ENCODE peak calls at places on chromosome 1, in four cellular contexts. One of them, this sample, is unnamed.

GRCh38 chr1:245978915-245979314 is 528.2 kb downstream of the SMYD3 start:
- DNase-seq in GM12878: no peak
- DNase-seq in K562: no peak
- DNase-seq in HepG2: no peak
- DNase-seq in this sample: no peak

GRCh38 chr1:103144681-103145080 is 36.4 kb upstream of the COL11A1 start:
- DNase-seq in GM12878: no peak
- DNase-seq in K562: no peak
- DNase-seq in HepG2: no peak
- DNase-seq in this sample: no peak

GRCh38 chr1:210915890-210916507 is 217.9 kb downstream of the KCNH1 start:
- DNase-seq in GM12878: no peak
- DNase-seq in K562: no peak
- DNase-seq in HepG2: no peak
- DNase-seq in this sample: no peak

GRCh38 chr1:30648408-30649000 is 74.9 kb downstream of the MATN1 start:
- DNase-seq in GM12878: no peak
- DNase-seq in K562: no peak
- DNase-seq in HepG2: no peak
- DNase-seq in this sample: no peak

GRCh38 chr1:2344744-2345296 is 46.5 kb downstream of the MORN1 start:
- DNase-seq in GM12878: no peak
- DNase-seq in K562: no peak
- DNase-seq in HepG2: no peak
- DNase-seq in this sample: no peak

GRCh38 chr1:90487040-90487439 is 230.1 kb downstream of the BARHL2 start:
- DNase-seq in GM12878: no peak
- DNase-seq in K562: no peak
- DNase-seq in HepG2: no peak
- DNase-seq in this sample: no peak

GRCh38 chr1:221773383-221773782 is 31.5 kb upstream of the DUSP10 start:
- DNase-seq in GM12878: no peak
- DNase-seq in K562: no peak
- DNase-seq in HepG2: no peak
- DNase-seq in this sample: no peak

GRCh38 chr1:248015801-248016200 is 2.3 kb downstream of the OR2L5 start:
- DNase-seq in GM12878: no peak
- DNase-seq in K562: no peak
- DNase-seq in HepG2: no peak
- DNase-seq in this sample: no peak

GRCh38 chr1:36934061-36934460 is 100.3 kb downstream of the GRIK3 start:
- DNase-seq in GM12878: no peak
- DNase-seq in K562: no peak
- DNase-seq in HepG2: no peak
- DNase-seq in this sample: no peak

GRCh38 chr1:228168563-228169270 is 3.1 kb downstream of the IBA57 start:
- DNase-seq in GM12878: no peak
- DNase-seq in K562: no peak
- DNase-seq in HepG2: no peak
- DNase-seq in this sample: no peak

GRCh38 chr1:9835758-9836631 is 12.2 kb upstream of the CLSTN1 start:
- DNase-seq in GM12878: no peak
- DNase-seq in K562: peak; percentile 12
- DNase-seq in HepG2: peak; percentile 42
- DNase-seq in this sample: no peak

GRCh38 chr1:209651148-209651547 is 1.1 kb downstream of the LAMB3 start:
- DNase-seq in GM12878: no peak
- DNase-seq in K562: peak; percentile 80
- DNase-seq in HepG2: no peak
- DNase-seq in this sample: peak; percentile 67

GRCh38 chr1:246139745-246140182 is 367.3 kb downstream of the SMYD3 start:
- DNase-seq in GM12878: no peak
- DNase-seq in K562: no peak
- DNase-seq in HepG2: peak; percentile 33
- DNase-seq in this sample: peak; percentile 92

GRCh38 chr1:90502194-90502593 is 214.9 kb downstream of the BARHL2 start:
- DNase-seq in GM12878: no peak
- DNase-seq in K562: no peak
- DNase-seq in HepG2: no peak
- DNase-seq in this sample: no peak

GRCh38 chr1:2962061-2962460 is 59.2 kb upstream of the ACTRT2 start:
- DNase-seq in GM12878: no peak
- DNase-seq in K562: no peak
- DNase-seq in HepG2: no peak
- DNase-seq in this sample: no peak

GRCh38 chr1:4631321-4631720 is 23.1 kb upstream of the AJAP1 start:
- DNase-seq in GM12878: no peak
- DNase-seq in K562: no peak
- DNase-seq in HepG2: no peak
- DNase-seq in this sample: no peak

GRCh38 chr1:112744019-112744578 is 29.0 kb upstream of the PPM1J start:
- DNase-seq in GM12878: no peak
- DNase-seq in K562: no peak
- DNase-seq in HepG2: no peak
- DNase-seq in this sample: no peak

GRCh38 chr1:113073457-113073950 is 506 bp downstream of the LRIG2 start:
- DNase-seq in GM12878: no peak
- DNase-seq in K562: peak; percentile 77
- DNase-seq in HepG2: peak; percentile 65
- DNase-seq in this sample: no peak

GRCh38 chr1:66412689-66413088 is 121.3 kb upstream of the SGIP1 start:
- DNase-seq in GM12878: no peak
- DNase-seq in K562: no peak
- DNase-seq in HepG2: no peak
- DNase-seq in this sample: no peak

GRCh38 chr1:27241677-27242076 is 7.2 kb downstream of the WDTC1 start:
- DNase-seq in GM12878: no peak
- DNase-seq in K562: no peak
- DNase-seq in HepG2: no peak
- DNase-seq in this sample: no peak

GRCh38 chr1:199646761-199647160 is 380.7 kb upstream of the NR5A2 start:
- DNase-seq in GM12878: no peak
- DNase-seq in K562: no peak
- DNase-seq in HepG2: peak; percentile 13
- DNase-seq in this sample: no peak

GRCh38 chr1:230867903-230868735 is at the start of gene C1orf198:
- DNase-seq in GM12878: no peak
- DNase-seq in K562: peak; percentile 92
- DNase-seq in HepG2: peak; percentile 32
- DNase-seq in this sample: no peak

GRCh38 chr1:116763116-116763786 is 9.0 kb downstream of the CD2 start:
- DNase-seq in GM12878: no peak
- DNase-seq in K562: peak; percentile 27
- DNase-seq in HepG2: no peak
- DNase-seq in this sample: no peak

GRCh38 chr1:27649306-27649635 is 14.3 kb upstream of the FGR start:
- DNase-seq in GM12878: no peak
- DNase-seq in K562: no peak
- DNase-seq in HepG2: no peak
- DNase-seq in this sample: no peak

GRCh38 chr1:23562138-23562819 is 3.0 kb upstream of the ID3 start:
- DNase-seq in GM12878: no peak
- DNase-seq in K562: peak; percentile 97
- DNase-seq in HepG2: peak; percentile 98
- DNase-seq in this sample: peak; percentile 90

GRCh38 chr1:15764890-15765289 is 6.3 kb downstream of the FBLIM1 start:
- DNase-seq in GM12878: no peak
- DNase-seq in K562: no peak
- DNase-seq in HepG2: no peak
- DNase-seq in this sample: no peak
- H2AFZ ChIP-seq in GM12878: no peak overlapping the region
- H2AFZ ChIP-seq in K562: no peak overlapping the region
- H2AFZ ChIP-seq in HepG2: no peak overlapping the region
- H2AFZ ChIP-seq in this sample: no peak overlapping the region

DNA sequence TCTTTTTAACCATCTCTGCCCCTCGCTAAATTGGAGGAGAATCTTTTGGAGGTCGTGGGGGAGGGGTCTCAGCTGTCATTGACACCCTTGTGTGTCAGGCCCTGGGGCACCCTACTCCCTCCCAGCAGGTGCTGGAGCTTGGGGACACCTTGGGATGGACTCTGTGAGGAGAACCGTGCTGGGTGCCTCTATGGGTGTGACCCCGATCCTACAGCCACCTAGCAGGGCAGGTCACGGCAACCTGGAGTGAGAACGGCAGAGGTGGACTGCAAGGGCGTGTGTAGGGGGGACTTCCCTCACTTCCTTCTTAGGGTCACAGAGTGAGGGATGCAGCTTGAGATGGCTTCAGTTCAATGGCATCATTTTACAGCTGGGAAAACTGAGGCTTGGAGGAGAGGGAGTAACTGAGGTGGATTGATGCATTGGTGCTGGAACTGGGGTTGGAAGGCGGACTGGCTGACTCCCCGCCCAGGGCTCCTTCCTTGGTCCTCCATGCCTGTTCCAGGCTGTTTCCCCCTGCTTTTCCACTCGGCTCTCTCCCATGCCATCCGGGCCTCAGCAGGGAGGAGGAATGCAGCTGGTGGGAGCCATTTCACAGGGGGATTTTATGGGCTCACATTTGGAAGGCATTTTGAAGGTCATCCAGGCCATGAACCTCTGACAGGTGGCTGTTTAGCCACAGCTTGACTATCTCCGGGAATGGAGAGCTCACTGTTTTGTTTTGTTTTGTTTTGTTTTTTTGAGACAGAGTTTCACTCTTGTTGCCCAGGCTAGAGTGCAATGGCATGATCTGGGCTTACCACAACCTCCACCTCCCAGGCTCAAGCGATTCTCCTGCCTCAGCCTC is 18.8 kb upstream of the ARHGEF10L start:
- DNase-seq in GM12878: no peak
- DNase-seq in K562: no peak
- DNase-seq in HepG2: no peak
- DNase-seq in this sample: no peak
- TF ChIP-seq REST in GM12878: no peak
- TF ChIP-seq REST in K562: no peak
- TF ChIP-seq REST in HepG2: no peak
- TF ChIP-seq REST in this sample: no peak

GRCh38 chr1:63073530-63074306 is 248.6 kb upstream of the FOXD3 start:
- DNase-seq in GM12878: no peak
- DNase-seq in K562: no peak
- DNase-seq in HepG2: no peak
- DNase-seq in this sample: no peak

GRCh38 chr1:63069214-63069613 is 253.2 kb upstream of the FOXD3 start:
- DNase-seq in GM12878: no peak
- DNase-seq in K562: no peak
- DNase-seq in HepG2: no peak
- DNase-seq in this sample: no peak

GRCh38 chr1:63063367-63063766 is 259.0 kb upstream of the FOXD3 start:
- DNase-seq in GM12878: no peak
- DNase-seq in K562: no peak
- DNase-seq in HepG2: no peak
- DNase-seq in this sample: no peak

GRCh38 chr1:63064135-63064534 is 258.2 kb upstream of the FOXD3 start:
- DNase-seq in GM12878: no peak
- DNase-seq in K562: no peak
- DNase-seq in HepG2: no peak
- DNase-seq in this sample: no peak

DNA sequence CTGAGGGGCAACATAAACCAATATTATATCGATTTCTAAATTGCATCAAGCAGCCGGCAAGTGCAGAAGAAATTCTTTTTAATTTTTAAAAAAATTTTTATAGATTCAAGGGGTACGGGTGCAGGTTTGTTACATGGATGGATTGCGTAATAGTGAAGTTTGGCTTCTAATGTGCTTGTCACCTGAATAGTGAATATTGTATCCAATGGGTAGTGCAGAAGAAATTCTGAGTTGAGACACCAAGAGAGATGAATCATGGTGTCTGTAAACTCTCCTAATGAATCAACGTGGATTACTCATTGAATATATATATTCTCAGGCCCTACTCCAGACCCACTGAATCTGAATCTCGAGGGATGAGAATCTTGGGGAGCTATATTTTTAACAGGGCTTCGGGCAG is 253.7 kb upstream of the FOXD3 start:
- DNase-seq in GM12878: no peak
- DNase-seq in K562: no peak
- DNase-seq in HepG2: no peak
- DNase-seq in this sample: no peak
- TF ChIP-seq SRF in GM12878: no peak
- TF ChIP-seq SRF in K562: no peak
- TF ChIP-seq SRF in HepG2: no peak
- TF ChIP-seq SRF in this sample: no peak

GRCh38 chr1:115757866-115758265 is 10.6 kb downstream of the CASQ2 start:
- DNase-seq in GM12878: no peak
- DNase-seq in K562: no peak
- DNase-seq in HepG2: no peak
- DNase-seq in this sample: no peak

GRCh38 chr1:115753371-115753770 is 15.1 kb downstream of the CASQ2 start:
- DNase-seq in GM12878: no peak
- DNase-seq in K562: no peak
- DNase-seq in HepG2: no peak
- DNase-seq in this sample: no peak

GRCh38 chr1:115753830-115754229 is 14.7 kb downstream of the CASQ2 start:
- DNase-seq in GM12878: no peak
- DNase-seq in K562: no peak
- DNase-seq in HepG2: no peak
- DNase-seq in this sample: no peak

GRCh38 chr1:115757286-115757810 is 11.2 kb downstream of the CASQ2 start:
- DNase-seq in GM12878: no peak
- DNase-seq in K562: no peak
- DNase-seq in HepG2: no peak
- DNase-seq in this sample: no peak

DNA sequence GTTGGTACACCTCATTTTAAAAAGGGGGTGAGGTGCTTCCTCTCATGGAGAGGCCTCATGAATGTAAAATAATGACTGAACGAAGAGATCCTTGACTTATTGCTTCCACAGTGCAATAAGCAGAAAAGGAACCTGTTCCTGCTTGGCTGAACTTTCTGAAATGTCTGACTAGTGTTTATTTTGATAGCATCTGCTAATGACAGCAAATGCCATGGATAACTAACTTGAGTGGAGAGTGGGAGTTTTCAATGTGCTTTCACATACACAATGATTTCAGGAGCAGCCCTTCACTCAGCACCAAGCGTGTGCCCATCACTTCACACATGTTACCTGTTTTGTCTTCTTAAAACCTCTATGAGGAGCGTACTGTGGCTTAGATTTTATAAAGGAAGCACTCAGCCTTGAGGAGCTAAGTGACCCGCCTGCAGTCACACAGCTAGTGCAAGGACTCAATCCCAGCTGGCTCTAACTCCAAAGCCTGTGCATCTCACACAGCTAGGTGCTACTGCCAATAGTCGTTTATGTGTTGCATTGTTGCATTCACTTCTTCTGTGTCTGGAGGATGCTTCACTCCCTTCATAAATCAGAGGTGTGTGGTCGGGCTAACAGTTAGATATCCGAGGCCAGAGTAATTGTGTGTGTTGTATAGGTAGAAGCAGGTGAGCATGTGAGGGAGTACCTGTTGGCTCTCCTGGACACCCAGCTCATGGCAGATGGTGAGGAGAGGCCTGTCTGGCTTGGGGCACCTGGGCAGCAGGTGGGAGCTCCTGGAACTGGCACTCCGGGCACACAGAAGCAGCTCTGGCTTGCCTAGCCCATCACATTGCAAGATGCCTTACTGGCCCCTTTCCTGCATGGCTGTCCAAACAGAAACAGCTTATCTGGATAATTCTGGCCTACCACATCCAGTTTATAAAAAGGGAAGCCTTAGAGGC is 12.8 kb downstream of the CASQ2 start:
- DNase-seq in GM12878: no peak
- DNase-seq in K562: no peak
- DNase-seq in HepG2: no peak
- DNase-seq in this sample: no peak
- H2AFZ ChIP-seq in GM12878: no peak overlapping the region
- H2AFZ ChIP-seq in K562: no peak overlapping the region
- H2AFZ ChIP-seq in HepG2: no peak overlapping the region
- H2AFZ ChIP-seq in this sample: no peak overlapping the region

This sample was measured in HCT116.